ENCODE peak calls at places on chromosome 7, in seven cellular contexts. Y, O, T, S, M, E and B are unnamed samples.
A peak's percentile ranks its signal among the peaks of the same experiment; 100 is the strongest.

GRCh38 chr7:32905175-32905662 is 13.7 kb upstream of the KBTBD2 start:
- DNase-seq in Y (peak; percentile 30), O (peak; percentile 45), T (no peak), S (peak; percentile 60), M (peak; percentile 83), E (no peak), B (peak; percentile 60)

GRCh38 chr7:41882271-41882670 is 179.4 kb upstream of the INHBA start:
- DNase-seq in Y (no peak), O (no peak), T (no peak), S (no peak), M (no peak), E (no peak), B (no peak)

GRCh38 chr7:9407816-9408215 is 974.4 kb downstream of the NXPH1 start:
- DNase-seq in Y (no peak), O (no peak), T (no peak), S (no peak), M (no peak), E (no peak), B (no peak)

GRCh38 chr7:139827042-139827441 is 2.0 kb upstream of the TBXAS1 start:
- DNase-seq in Y (no peak), O (no peak), T (no peak), S (no peak), M (no peak), E (no peak), B (no peak)

GRCh38 chr7:82810558-82811259 is 352.0 kb downstream of the PCLO start:
- DNase-seq in Y (peak; percentile 64), O (no peak), T (no peak), S (no peak), M (peak; percentile 61), E (no peak), B (no peak)

GRCh38 chr7:105976868-105977267 is 13.8 kb downstream of the CDHR3 start:
- DNase-seq in Y (no peak), O (no peak), T (no peak), S (no peak), M (no peak), E (no peak), B (no peak)

GRCh38 chr7:99374121-99375064 is at the start of gene ARPC1B:
- DNase-seq in Y (peak; percentile 83), O (peak; percentile 91), T (peak; percentile 93), S (peak; percentile 59), M (peak; percentile 94), E (no peak), B (peak; percentile 84)

GRCh38 chr7:20596653-20597052 is 18.8 kb upstream of the ABCB5 start:
- DNase-seq in Y (no peak), O (no peak), T (no peak), S (no peak), M (no peak), E (no peak), B (no peak)

GRCh38 chr7:157671358-157672255 is 334.8 kb downstream of the DNAJB6 start:
- DNase-seq in Y (no peak), O (no peak), T (no peak), S (no peak), M (no peak), E (no peak), B (no peak)

GRCh38 chr7:155568335-155568660 is 21.9 kb upstream of the CNPY1 start:
- DNase-seq in Y (no peak), O (no peak), T (no peak), S (no peak), M (no peak), E (no peak), B (no peak)

GRCh38 chr7:73429218-73429617 is 4.4 kb upstream of the FZD9 start:
- DNase-seq in Y (peak; percentile 47), O (no peak), T (no peak), S (no peak), M (peak; percentile 62), E (no peak), B (no peak)

GRCh38 chr7:69722836-69723235 is 124.6 kb downstream of the AUTS2 start:
- DNase-seq in Y (no peak), O (no peak), T (no peak), S (no peak), M (no peak), E (no peak), B (no peak)

GRCh38 chr7:99024066-99024465 is 119.8 kb downstream of the SMURF1 start:
- DNase-seq in Y (no peak), O (no peak), T (no peak), S (no peak), M (no peak), E (no peak), B (no peak)

GRCh38 chr7:27148031-27148775 is 629 bp upstream of the HOXA6 start:
- DNase-seq in Y (no peak), O (no peak), T (no peak), S (peak; percentile 31), M (no peak), E (no peak), B (peak; percentile 81)

GRCh38 chr7:128948312-128948973 is 10.7 kb downstream of the IRF5 start:
- DNase-seq in Y (no peak), O (no peak), T (no peak), S (no peak), M (no peak), E (no peak), B (no peak)

GRCh38 chr7:157263156-157263555 is 73.6 kb upstream of the DNAJB6 start:
- DNase-seq in Y (no peak), O (no peak), T (no peak), S (no peak), M (no peak), E (no peak), B (no peak)

GRCh38 chr7:1987591-1988532 is 244.9 kb downstream of the MAD1L1 start:
- DNase-seq in Y (no peak), O (peak; percentile 20), T (no peak), S (no peak), M (no peak), E (no peak), B (no peak)

GRCh38 chr7:4383584-4383983 is 298.5 kb upstream of the FOXK1 start:
- DNase-seq in Y (no peak), O (no peak), T (no peak), S (no peak), M (no peak), E (no peak), B (no peak)

GRCh38 chr7:121449735-121450134 is 53.6 kb upstream of the FAM3C start:
- DNase-seq in Y (no peak), O (no peak), T (no peak), S (no peak), M (no peak), E (no peak), B (no peak)

GRCh38 chr7:43112941-43113621 is 634 bp downstream of the HECW1 start:
- DNase-seq in Y (peak; percentile 68), O (no peak), T (peak; percentile 25), S (no peak), M (peak; percentile 73), E (no peak), B (no peak)

GRCh38 chr7:152870106-152870693 is 110.6 kb downstream of the ACTR3B start:
- DNase-seq in Y (no peak), O (no peak), T (no peak), S (no peak), M (no peak), E (no peak), B (no peak)

GRCh38 chr7:121798896-121799295 is 74.1 kb upstream of the PTPRZ1 start:
- DNase-seq in Y (no peak), O (no peak), T (no peak), S (no peak), M (no peak), E (no peak), B (no peak)

GRCh38 chr7:107103369-107103768 is 58.9 kb downstream of the PRKAR2B start:
- DNase-seq in Y (no peak), O (no peak), T (no peak), S (no peak), M (no peak), E (no peak), B (no peak)

GRCh38 chr7:40507166-40507565 is 372.4 kb downstream of the SUGCT start:
- DNase-seq in Y (no peak), O (no peak), T (no peak), S (no peak), M (no peak), E (no peak), B (no peak)

GRCh38 chr7:151537818-151538561 is 18.3 kb upstream of the RHEB start:
- DNase-seq in Y (peak; percentile 34), O (no peak), T (no peak), S (no peak), M (no peak), E (no peak), B (no peak)
- H3K27ac ChIP-seq in Y (peak overlapping the region; percentile 84), O (no peak overlapping the region), T (no peak overlapping the region), S (peak overlapping the region; percentile 89), M (no peak overlapping the region), E (no peak overlapping the region), B (no peak overlapping the region)

GRCh38 chr7:95047291-95047690 is 139.9 kb downstream of the PPP1R9A start:
- DNase-seq in Y (no peak), O (no peak), T (no peak), S (no peak), M (no peak), E (no peak), B (no peak)

GRCh38 chr7:95045236-95045923 is 138.0 kb downstream of the PPP1R9A start:
- DNase-seq in Y (no peak), O (no peak), T (no peak), S (no peak), M (no peak), E (no peak), B (peak; percentile 24)

GRCh38 chr7:95046494-95047240 is 139.3 kb downstream of the PPP1R9A start:
- DNase-seq in Y (no peak), O (no peak), T (no peak), S (no peak), M (no peak), E (no peak), B (no peak)
- H3K4me3 ChIP-seq in Y (no peak overlapping the region), O (no peak overlapping the region), T (no peak overlapping the region), S (no peak overlapping the region), M (no peak overlapping the region), E (no peak overlapping the region), B (no peak overlapping the region)

GRCh38 chr7:18290865-18291264 is 204.7 kb upstream of the HDAC9 start:
- DNase-seq in Y (no peak), O (no peak), T (no peak), S (no peak), M (no peak), E (no peak), B (no peak)

GRCh38 chr7:18294408-18294807 is 201.1 kb upstream of the HDAC9 start:
- DNase-seq in Y (no peak), O (no peak), T (no peak), S (no peak), M (no peak), E (no peak), B (no peak)

GRCh38 chr7:18290223-18290622 is 205.3 kb upstream of the HDAC9 start:
- DNase-seq in Y (no peak), O (no peak), T (no peak), S (no peak), M (no peak), E (no peak), B (no peak)

GRCh38 chr7:18293759-18294158 is 201.8 kb upstream of the HDAC9 start:
- DNase-seq in Y (no peak), O (no peak), T (no peak), S (no peak), M (no peak), E (no peak), B (no peak)

GRCh38 chr7:18292584-18292983 is 203.0 kb upstream of the HDAC9 start:
- DNase-seq in Y (no peak), O (no peak), T (no peak), S (no peak), M (no peak), E (no peak), B (no peak)
- H3K27ac ChIP-seq in Y (no peak overlapping the region), O (no peak overlapping the region), T (no peak overlapping the region), S (peak overlapping the region; percentile 12), M (no peak overlapping the region), E (no peak overlapping the region), B (no peak overlapping the region)

GRCh38 chr7:26102176-26102575 is 49.8 kb upstream of the NFE2L3 start:
- DNase-seq in Y (no peak), O (no peak), T (no peak), S (no peak), M (no peak), E (no peak), B (no peak)
- H3K4me3 ChIP-seq in Y (no peak overlapping the region), O (peak overlapping the region; percentile 33), T (no peak overlapping the region), S (no peak overlapping the region), M (no peak overlapping the region), E (peak overlapping the region; percentile 58), B (no peak overlapping the region)